ENCODE peak calls at places on chromosomes 3 and 15, in nine cellular contexts. One of them, this sample, is unnamed.

GRCh38 chr3:124333931-124334640 is 342.2 kb upstream of the ROPN1 start:
- DNase-seq in Panc1: no peak
- DNase-seq in GM23338: no peak
- DNase-seq in GM12878: no peak
- DNase-seq in A549: no peak
- DNase-seq in SK-N-SH: no peak
- DNase-seq in HCT116: no peak
- DNase-seq in HepG2: no peak
- DNase-seq in K562: no peak
- DNase-seq in this sample: no peak

GRCh38 chr15:101371081-101371480 is 76.0 kb upstream of the SNRPA1 start:
- DNase-seq in Panc1: no peak
- DNase-seq in GM23338: no peak
- DNase-seq in GM12878: no peak
- DNase-seq in A549: no peak
- DNase-seq in SK-N-SH: no peak
- DNase-seq in HCT116: no peak
- DNase-seq in HepG2: no peak
- DNase-seq in K562: no peak
- DNase-seq in this sample: no peak

GRCh38 chr3:128322030-128323022 is 144.4 kb downstream of the DNAJB8 start:
- DNase-seq in Panc1: peak
- DNase-seq in GM23338: peak
- DNase-seq in GM12878: no peak
- DNase-seq in A549: peak
- DNase-seq in SK-N-SH: no peak
- DNase-seq in HCT116: no peak
- DNase-seq in HepG2: no peak
- DNase-seq in K562: peak
- DNase-seq in this sample: peak

GRCh38 chr3:152968388-152969024 is 133.6 kb downstream of the P2RY1 start:
- DNase-seq in Panc1: no peak
- DNase-seq in GM23338: no peak
- DNase-seq in GM12878: no peak
- DNase-seq in A549: no peak
- DNase-seq in SK-N-SH: no peak
- DNase-seq in HCT116: no peak
- DNase-seq in HepG2: no peak
- DNase-seq in K562: peak
- DNase-seq in this sample: no peak

GRCh38 chr3:48432411-48433371 is 2.8 kb upstream of the PLXNB1 start:
- DNase-seq in Panc1: no peak
- DNase-seq in GM23338: peak
- DNase-seq in GM12878: no peak
- DNase-seq in A549: no peak
- DNase-seq in SK-N-SH: peak
- DNase-seq in HCT116: peak
- DNase-seq in HepG2: no peak
- DNase-seq in K562: no peak
- DNase-seq in this sample: no peak

GRCh38 chr3:150309557-150309956 is 98.5 kb upstream of the TSC22D2 start:
- DNase-seq in Panc1: no peak
- DNase-seq in GM23338: no peak
- DNase-seq in GM12878: no peak
- DNase-seq in A549: no peak
- DNase-seq in SK-N-SH: no peak
- DNase-seq in HCT116: no peak
- DNase-seq in HepG2: no peak
- DNase-seq in K562: no peak
- DNase-seq in this sample: no peak

GRCh38 chr3:24197809-24198208 is 252.7 kb downstream of the NR1D2 start:
- DNase-seq in Panc1: no peak
- DNase-seq in GM23338: peak
- DNase-seq in GM12878: no peak
- DNase-seq in A549: no peak
- DNase-seq in SK-N-SH: peak
- DNase-seq in HCT116: no peak
- DNase-seq in HepG2: peak
- DNase-seq in K562: no peak
- DNase-seq in this sample: no peak

GRCh38 chr15:41842229-41842628 is 3.6 kb downstream of the PLA2G4B start:
- DNase-seq in Panc1: no peak
- DNase-seq in GM23338: no peak
- DNase-seq in GM12878: no peak
- DNase-seq in A549: no peak
- DNase-seq in SK-N-SH: no peak
- DNase-seq in HCT116: no peak
- DNase-seq in HepG2: no peak
- DNase-seq in K562: no peak
- DNase-seq in this sample: no peak

GRCh38 chr3:135419155-135419554 is 546.4 kb upstream of the PPP2R3A start:
- DNase-seq in Panc1: no peak
- DNase-seq in GM23338: no peak
- DNase-seq in GM12878: no peak
- DNase-seq in A549: no peak
- DNase-seq in SK-N-SH: no peak
- DNase-seq in HCT116: no peak
- DNase-seq in HepG2: no peak
- DNase-seq in K562: no peak
- DNase-seq in this sample: no peak

GRCh38 chr15:64146520-64146884 is 5.0 kb upstream of the SNX22 start:
- DNase-seq in Panc1: no peak
- DNase-seq in GM23338: no peak
- DNase-seq in GM12878: no peak
- DNase-seq in A549: no peak
- DNase-seq in SK-N-SH: no peak
- DNase-seq in HCT116: no peak
- DNase-seq in HepG2: no peak
- DNase-seq in K562: no peak
- DNase-seq in this sample: no peak

GRCh38 chr3:46503194-46503924 is 5.6 kb downstream of the RTP3 start:
- DNase-seq in Panc1: no peak
- DNase-seq in GM23338: no peak
- DNase-seq in GM12878: no peak
- DNase-seq in A549: no peak
- DNase-seq in SK-N-SH: no peak
- DNase-seq in HCT116: no peak
- DNase-seq in HepG2: no peak
- DNase-seq in K562: no peak
- DNase-seq in this sample: peak

GRCh38 chr3:27324695-27325094 is 44.5 kb downstream of the NEK10 start:
- DNase-seq in Panc1: no peak
- DNase-seq in GM23338: no peak
- DNase-seq in GM12878: no peak
- DNase-seq in A549: no peak
- DNase-seq in SK-N-SH: no peak
- DNase-seq in HCT116: no peak
- DNase-seq in HepG2: peak
- DNase-seq in K562: no peak
- DNase-seq in this sample: no peak

GRCh38 chr3:4888913-4889846 is 90.1 kb upstream of the BHLHE40 start:
- DNase-seq in Panc1: no peak
- DNase-seq in GM23338: no peak
- DNase-seq in GM12878: peak
- DNase-seq in A549: no peak
- DNase-seq in SK-N-SH: peak
- DNase-seq in HCT116: no peak
- DNase-seq in HepG2: no peak
- DNase-seq in K562: no peak
- DNase-seq in this sample: peak

GRCh38 chr15:58454950-58455401 is 23.2 kb downstream of the LIPC start:
- DNase-seq in Panc1: no peak
- DNase-seq in GM23338: no peak
- DNase-seq in GM12878: no peak
- DNase-seq in A549: no peak
- DNase-seq in SK-N-SH: no peak
- DNase-seq in HCT116: no peak
- DNase-seq in HepG2: peak
- DNase-seq in K562: no peak
- DNase-seq in this sample: no peak

DNA sequence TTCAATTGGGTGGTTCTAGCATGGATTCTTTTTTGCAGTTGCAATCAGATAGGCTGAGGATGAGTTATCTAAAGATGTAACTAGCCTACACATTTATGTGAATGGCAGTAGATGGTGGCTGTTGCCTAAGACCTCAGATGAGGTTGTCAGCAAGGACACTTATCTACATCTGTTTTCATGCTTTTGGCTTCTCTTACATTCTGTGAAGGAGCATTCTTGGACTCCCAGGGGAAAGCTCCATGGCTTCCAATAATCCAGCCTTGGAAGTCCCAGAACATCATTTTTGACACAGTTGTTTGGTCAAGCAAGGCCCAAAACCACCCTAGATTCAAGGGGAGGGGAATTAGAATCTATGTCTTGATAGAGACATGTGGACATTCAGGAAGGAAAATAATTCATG is 332.2 kb upstream of the RBMS3 start:
- DNase-seq in Panc1: no peak
- DNase-seq in GM23338: no peak
- DNase-seq in GM12878: no peak
- DNase-seq in A549: no peak
- DNase-seq in SK-N-SH: no peak
- DNase-seq in HCT116: no peak
- DNase-seq in HepG2: no peak
- DNase-seq in K562: no peak
- DNase-seq in this sample: no peak
- TF ChIP-seq REST in Panc1: no peak
- TF ChIP-seq REST in GM23338: no peak
- TF ChIP-seq REST in GM12878: no peak
- TF ChIP-seq REST in A549: no peak
- TF ChIP-seq REST in SK-N-SH: no peak
- TF ChIP-seq REST in HCT116: no peak
- TF ChIP-seq REST in HepG2: no peak
- TF ChIP-seq REST in K562: no peak
- TF ChIP-seq REST in this sample: no peak

GRCh38 chr3:51968175-51968681 is 974 bp upstream of the PCBP4 start:
- DNase-seq in Panc1: no peak
- DNase-seq in GM23338: peak
- DNase-seq in GM12878: no peak
- DNase-seq in A549: no peak
- DNase-seq in SK-N-SH: peak
- DNase-seq in HCT116: no peak
- DNase-seq in HepG2: peak
- DNase-seq in K562: no peak
- DNase-seq in this sample: no peak
- H3K4me3 ChIP-seq in Panc1: peak
- H3K4me3 ChIP-seq in GM23338: peak
- H3K4me3 ChIP-seq in GM12878: peak
- H3K4me3 ChIP-seq in A549: peak
- H3K4me3 ChIP-seq in SK-N-SH: peak
- H3K4me3 ChIP-seq in HCT116: peak
- H3K4me3 ChIP-seq in HepG2: peak
- H3K4me3 ChIP-seq in K562: peak
- H3K4me3 ChIP-seq in this sample: no peak

GRCh38 chr15:44300567-44300966 is 12.0 kb downstream of the GOLM2 start:
- DNase-seq in Panc1: no peak
- DNase-seq in GM23338: no peak
- DNase-seq in GM12878: no peak
- DNase-seq in A549: no peak
- DNase-seq in SK-N-SH: no peak
- DNase-seq in HCT116: no peak
- DNase-seq in HepG2: no peak
- DNase-seq in K562: no peak
- DNase-seq in this sample: peak

GRCh38 chr15:44295909-44296420 is 7.4 kb downstream of the GOLM2 start:
- DNase-seq in Panc1: no peak
- DNase-seq in GM23338: no peak
- DNase-seq in GM12878: no peak
- DNase-seq in A549: no peak
- DNase-seq in SK-N-SH: no peak
- DNase-seq in HCT116: no peak
- DNase-seq in HepG2: no peak
- DNase-seq in K562: no peak
- DNase-seq in this sample: no peak

GRCh38 chr15:44296625-44297524 is 8.4 kb downstream of the GOLM2 start:
- DNase-seq in Panc1: no peak
- DNase-seq in GM23338: peak
- DNase-seq in GM12878: no peak
- DNase-seq in A549: peak
- DNase-seq in SK-N-SH: no peak
- DNase-seq in HCT116: peak
- DNase-seq in HepG2: peak
- DNase-seq in K562: peak
- DNase-seq in this sample: peak

GRCh38 chr15:44299997-44300396 is 11.5 kb downstream of the GOLM2 start:
- DNase-seq in Panc1: no peak
- DNase-seq in GM23338: no peak
- DNase-seq in GM12878: no peak
- DNase-seq in A549: no peak
- DNase-seq in SK-N-SH: no peak
- DNase-seq in HCT116: no peak
- DNase-seq in HepG2: no peak
- DNase-seq in K562: no peak
- DNase-seq in this sample: no peak

GRCh38 chr15:44298878-44299277 is 10.4 kb downstream of the GOLM2 start:
- DNase-seq in Panc1: no peak
- DNase-seq in GM23338: peak
- DNase-seq in GM12878: no peak
- DNase-seq in A549: peak
- DNase-seq in SK-N-SH: peak
- DNase-seq in HCT116: peak
- DNase-seq in HepG2: peak
- DNase-seq in K562: peak
- DNase-seq in this sample: no peak
- TF ChIP-seq CTCF in Panc1: peak
- TF ChIP-seq CTCF in GM23338: peak
- TF ChIP-seq CTCF in GM12878: peak
- TF ChIP-seq CTCF in A549: peak
- TF ChIP-seq CTCF in SK-N-SH: peak
- TF ChIP-seq CTCF in HCT116: no peak
- TF ChIP-seq CTCF in HepG2: peak
- TF ChIP-seq CTCF in K562: peak
- TF ChIP-seq CTCF in this sample: peak

GRCh38 chr3:42705039-42705767 is 2.6 kb upstream of the HHATL start:
- DNase-seq in Panc1: no peak
- DNase-seq in GM23338: no peak
- DNase-seq in GM12878: no peak
- DNase-seq in A549: no peak
- DNase-seq in SK-N-SH: peak
- DNase-seq in HCT116: no peak
- DNase-seq in HepG2: no peak
- DNase-seq in K562: no peak
- DNase-seq in this sample: no peak

GRCh38 chr3:42707620-42708355 is 5.2 kb upstream of the HHATL start:
- DNase-seq in Panc1: no peak
- DNase-seq in GM23338: no peak
- DNase-seq in GM12878: no peak
- DNase-seq in A549: no peak
- DNase-seq in SK-N-SH: no peak
- DNase-seq in HCT116: no peak
- DNase-seq in HepG2: no peak
- DNase-seq in K562: no peak
- DNase-seq in this sample: no peak

GRCh38 chr3:42704136-42704841 is 1.7 kb upstream of the HHATL start:
- DNase-seq in Panc1: no peak
- DNase-seq in GM23338: no peak
- DNase-seq in GM12878: no peak
- DNase-seq in A549: no peak
- DNase-seq in SK-N-SH: peak
- DNase-seq in HCT116: no peak
- DNase-seq in HepG2: no peak
- DNase-seq in K562: no peak
- DNase-seq in this sample: no peak

GRCh38 chr3:42706721-42707619 is 4.4 kb upstream of the HHATL start:
- DNase-seq in Panc1: no peak
- DNase-seq in GM23338: no peak
- DNase-seq in GM12878: no peak
- DNase-seq in A549: no peak
- DNase-seq in SK-N-SH: peak
- DNase-seq in HCT116: no peak
- DNase-seq in HepG2: no peak
- DNase-seq in K562: no peak
- DNase-seq in this sample: no peak

GRCh38 chr3:42705962-42706585 is 3.5 kb upstream of the HHATL start:
- DNase-seq in Panc1: no peak
- DNase-seq in GM23338: no peak
- DNase-seq in GM12878: no peak
- DNase-seq in A549: no peak
- DNase-seq in SK-N-SH: no peak
- DNase-seq in HCT116: no peak
- DNase-seq in HepG2: no peak
- DNase-seq in K562: no peak
- DNase-seq in this sample: no peak
- TF ChIP-seq REST in Panc1: no peak
- TF ChIP-seq REST in GM23338: no peak
- TF ChIP-seq REST in GM12878: no peak
- TF ChIP-seq REST in A549: no peak
- TF ChIP-seq REST in SK-N-SH: no peak
- TF ChIP-seq REST in HCT116: no peak
- TF ChIP-seq REST in HepG2: no peak
- TF ChIP-seq REST in K562: no peak
- TF ChIP-seq REST in this sample: no peak